ENCODE peak calls at places on chromosomes 7 and 10, in ten cellular contexts. S is endothelial cell of umbilical vein, I is lower leg skin, Z is esophagus squamous epithelium, T is uterus, F is sigmoid colon, E is HepG2, W is HCT116, J is prostate gland, L is transverse colon. B is an unnamed sample.
A peak's percentile ranks its signal among the peaks of the same experiment; 100 is the strongest.

GRCh38 chr10:74748632-74749031 is 77.8 kb upstream of the KAT6B start:
- DNase-seq in E (no peak), S (no peak), Z (no peak), J (no peak), F (no peak), W (no peak), I (no peak), T (no peak), L (no peak), B (no peak)

GRCh38 chr7:24959735-24960485 is 20.1 kb downstream of the OSBPL3 start:
- DNase-seq in L (no peak), I (no peak), S (no peak), E (no peak), W (no peak), Z (no peak), T (no peak), F (no peak), J (no peak), B (no peak)

GRCh38 chr10:124162774-124163354 is 69.5 kb upstream of the CHST15 start:
- DNase-seq in F (peak; percentile 9), Z (no peak), T (no peak), J (no peak), W (no peak), E (no peak), S (no peak), I (no peak), L (no peak), B (no peak)

GRCh38 chr10:47255033-47255813 is 44.8 kb upstream of the GDF10 start:
- DNase-seq in W (no peak), F (peak; percentile 47), Z (no peak), I (no peak), E (no peak), L (peak; percentile 4), S (no peak), T (no peak), J (no peak), B (no peak)

GRCh38 chr7:34087892-34088891 is 182.9 kb downstream of the BMPER start:
- DNase-seq in L (peak; percentile 37), J (no peak), Z (no peak), W (peak; percentile 45), S (peak; percentile 40), T (no peak), I (no peak), E (peak; percentile 16), F (no peak), B (peak; percentile 43)

GRCh38 chr7:24714676-24715010 is 42.6 kb downstream of the GSDME start:
- DNase-seq in W (no peak), F (no peak), Z (no peak), E (no peak), L (no peak), I (peak; percentile 8), T (no peak), S (no peak), J (no peak), B (no peak)

GRCh38 chr7:11533229-11533820 is 298.7 kb downstream of the THSD7A start:
- DNase-seq in Z (no peak), L (no peak), E (no peak), I (no peak), S (peak; percentile 56), W (no peak), J (no peak), T (no peak), F (no peak), B (no peak)

GRCh38 chr7:148916186-148916585 is 32.1 kb upstream of the EZH2 start:
- DNase-seq in L (no peak), W (no peak), Z (no peak), I (no peak), E (no peak), F (no peak), J (no peak), S (no peak), T (no peak), B (no peak)

GRCh38 chr10:50882540-50882983 is 2.9 kb downstream of the A1CF start:
- DNase-seq in E (peak; percentile 89), T (no peak), L (no peak), F (no peak), Z (no peak), W (no peak), J (no peak), S (no peak), I (no peak), B (no peak)

GRCh38 chr10:110405401-110405800 is 92.3 kb upstream of the DUSP5 start:
- DNase-seq in S (no peak), F (no peak), E (no peak), T (no peak), W (no peak), Z (no peak), I (no peak), J (no peak), L (no peak), B (no peak)
- TF ChIP-seq POLR2A in S (no peak), F (no peak), E (no peak), T (no peak), W (no peak), Z (no peak), I (no peak), J (no peak), L (no peak), B (no peak)

DNA sequence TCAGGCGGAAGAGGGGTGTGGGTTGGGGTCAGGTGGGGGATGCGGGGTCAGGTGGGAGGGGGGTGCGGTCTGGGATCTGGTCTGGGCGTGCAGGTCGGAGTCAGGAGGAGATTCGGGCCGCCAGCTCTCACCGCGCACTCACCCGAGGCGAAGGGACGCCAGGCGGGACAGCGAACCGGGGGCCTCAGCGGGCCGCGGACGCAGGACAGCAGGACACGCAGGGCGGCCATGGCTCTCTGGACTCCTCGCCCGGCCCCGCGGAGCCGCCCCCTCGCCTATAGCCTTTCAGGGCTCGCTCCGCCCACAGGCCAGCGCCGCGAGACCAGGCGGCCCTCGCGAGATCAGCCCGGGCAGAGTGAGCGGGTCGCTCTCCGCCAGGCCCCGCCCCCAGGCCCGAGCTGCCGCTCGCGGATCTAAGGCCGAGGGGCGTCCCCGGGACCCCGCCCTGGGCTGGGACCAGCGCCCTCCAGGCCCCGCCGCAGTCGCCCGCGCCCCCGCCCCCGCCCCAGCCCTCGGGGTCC is at the start of gene ECHS1:
- DNase-seq in Z (peak; percentile 83), E (peak; percentile 84), S (peak; percentile 93), F (peak; percentile 97), T (peak; percentile 97), J (peak; percentile 94), W (peak; percentile 54), I (peak; percentile 89), L (peak; percentile 97), B (peak; percentile 97)
- TF ChIP-seq POLR2A in Z (peak; percentile 63), E (peak; percentile 86), S (peak; percentile 91), F (peak; percentile 29), T (no peak), J (peak; percentile 83), W (peak; percentile 31), I (no peak), L (peak; percentile 77), B (peak; percentile 81)

GRCh38 chr10:103660364-103661197 is 167.1 kb downstream of the NEURL1 start:
- DNase-seq in J (peak; percentile 26), I (no peak), S (peak; percentile 22), E (peak; percentile 71), T (no peak), Z (no peak), L (no peak), W (no peak), F (peak; percentile 78), B (no peak)
- TF ChIP-seq POLR2A in J (no peak), I (no peak), S (no peak), E (peak; percentile 37), T (no peak), Z (no peak), L (no peak), W (no peak), F (no peak), B (peak; percentile 6)

GRCh38 chr10:102715880-102716279 is 1.4 kb downstream of the SFXN2 start:
- DNase-seq in E (no peak), L (no peak), F (no peak), T (no peak), Z (no peak), W (no peak), I (no peak), S (no peak), J (no peak), B (no peak)

GRCh38 chr10:102713483-102713813 is 749 bp downstream of the ARL3 start:
- DNase-seq in W (no peak), E (no peak), L (no peak), I (no peak), T (no peak), J (no peak), Z (no peak), S (no peak), F (no peak), B (no peak)

GRCh38 chr10:102713814-102714620 is at the start of gene ARL3:
- DNase-seq in E (peak; percentile 95), I (peak; percentile 96), Z (peak; percentile 84), F (peak; percentile 99), W (peak; percentile 98), J (peak; percentile 97), L (peak; percentile 98), T (peak; percentile 98), S (peak; percentile 99), B (peak; percentile 93)

GRCh38 chr10:102712843-102713242 is 1.4 kb downstream of the ARL3 start:
- DNase-seq in E (no peak), Z (no peak), T (no peak), S (no peak), F (no peak), W (no peak), J (no peak), L (no peak), I (no peak), B (no peak)

DNA sequence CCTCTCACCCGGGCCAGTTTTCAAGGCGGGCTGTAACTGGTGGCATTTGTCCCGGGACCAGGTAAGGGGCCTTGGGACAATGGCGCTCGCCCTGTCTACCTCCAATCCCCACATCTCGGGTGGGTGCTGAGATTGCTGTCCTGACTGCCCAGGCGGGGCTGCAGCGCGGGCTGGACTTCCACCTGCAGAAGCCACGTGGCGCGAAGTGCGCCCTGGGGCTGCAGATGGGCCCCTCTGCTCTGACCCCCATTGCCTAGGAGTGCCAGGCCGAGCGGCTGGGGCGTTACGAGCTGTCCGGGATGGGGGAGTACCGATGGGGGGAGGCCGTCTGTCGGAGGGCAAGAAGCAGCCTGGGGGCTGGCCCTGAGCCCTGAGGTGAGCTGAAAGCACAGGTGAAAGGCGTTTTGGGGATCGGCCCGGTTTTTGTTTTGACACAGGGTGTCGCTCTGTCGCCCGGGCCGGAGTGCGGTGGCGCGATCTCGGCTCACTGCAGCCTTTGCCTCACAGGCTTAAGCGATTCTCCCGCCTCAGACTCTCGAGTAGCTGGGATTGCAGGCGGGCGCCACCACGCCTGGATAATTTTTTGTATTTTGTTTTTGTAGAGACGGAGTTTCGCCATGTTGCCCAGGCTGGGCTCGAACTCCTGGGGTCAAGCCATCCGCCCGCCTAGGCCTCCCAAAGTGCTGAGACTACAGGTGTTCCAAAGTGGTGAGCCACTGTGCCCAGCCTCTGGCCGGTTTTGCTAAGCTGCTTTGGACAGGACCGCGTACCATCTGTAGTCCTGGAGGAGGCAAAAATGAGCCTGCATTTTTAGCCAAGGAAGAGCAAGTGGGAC is at the start of gene SFXN2:
- DNase-seq in J (peak; percentile 51), I (no peak), S (no peak), L (peak; percentile 47), E (no peak), W (no peak), Z (no peak), T (no peak), F (no peak), B (no peak)
- TF ChIP-seq POLR2A in J (no peak), I (no peak), S (no peak), L (peak; percentile 46), E (peak; percentile 96), W (peak; percentile 77), Z (no peak), T (no peak), F (no peak), B (peak; percentile 29)